ENCODE peak calls at places on chromosomes 11 and 22, in seven cellular contexts. F is GM12865, S is body of pancreas, K is pancreas, U is MCF 10A, H is retinal pigment epithelial cell, D is tibial artery. A is an unnamed sample.

GRCh38 chr11:90512846-90513245 is 290.0 kb upstream of the CHORDC1 start:
- DNase-seq in F (peak), S (no peak), K (no peak), U (no peak), H (no peak), D (no peak), A (no peak)

GRCh38 chr11:95453616-95454118 is 222.7 kb upstream of the SESN3 start:
- DNase-seq in F (no peak), S (peak), K (peak), U (peak), H (peak), D (no peak), A (no peak)

GRCh38 chr11:19079643-19080440 is 19.3 kb upstream of the MRGPRX2 start:
- DNase-seq in F (no peak), S (peak), K (no peak), U (peak), H (no peak), D (no peak), A (no peak)

GRCh38 chr11:19769820-19770219 is 57.2 kb downstream of the NAV2 start:
- DNase-seq in F (peak), S (no peak), K (no peak), U (peak), H (no peak), D (no peak), A (no peak)

GRCh38 chr11:130070829-130071205 is 1.1 kb downstream of the APLP2 start:
- DNase-seq in F (no peak), S (peak), K (no peak), U (peak), H (no peak), D (no peak), A (no peak)

GRCh38 chr22:27585141-27585540 is 216.4 kb downstream of the MN1 start:
- DNase-seq in F (no peak), S (no peak), K (no peak), U (no peak), H (no peak), D (no peak), A (no peak)

GRCh38 chr11:72844356-72844755 is 30.1 kb downstream of the ATG16L2 start:
- DNase-seq in F (peak), S (no peak), K (no peak), U (no peak), H (no peak), D (no peak), A (no peak)

GRCh38 chr22:43272301-43272700 is 70.9 kb downstream of the SCUBE1 start:
- DNase-seq in F (no peak), S (no peak), K (no peak), U (no peak), H (no peak), D (no peak), A (no peak)

GRCh38 chr11:111612211-111612610 is 10.0 kb downstream of the SIK2 start:
- DNase-seq in F (no peak), S (no peak), K (no peak), U (no peak), H (no peak), D (no peak), A (no peak)

GRCh38 chr11:45646275-45646970 is 19.0 kb downstream of the CHST1 start:
- DNase-seq in F (peak), S (no peak), K (no peak), U (peak), H (no peak), D (no peak), A (no peak)

GRCh38 chr11:36273110-36273509 is 16.1 kb downstream of the COMMD9 start:
- DNase-seq in F (no peak), S (no peak), K (no peak), U (no peak), H (no peak), D (no peak), A (no peak)

GRCh38 chr11:13277719-13278619 is at the start of gene BMAL1:
- DNase-seq in F (peak), S (peak), K (peak), U (peak), H (no peak), D (peak), A (peak)

GRCh38 chr11:28756977-28757376 is 648.8 kb downstream of the METTL15 start:
- DNase-seq in F (no peak), S (no peak), K (no peak), U (peak), H (peak), D (no peak), A (no peak)

GRCh38 chr11:118319031-118319814 is 14.7 kb downstream of the CD3E start:
- DNase-seq in F (no peak), S (no peak), K (no peak), U (no peak), H (no peak), D (no peak), A (no peak)

GRCh38 chr22:30890689-30891442 is 77.7 kb downstream of the MORC2 start:
- DNase-seq in F (peak), S (peak), K (peak), U (peak), H (no peak), D (peak), A (peak)

GRCh38 chr11:6531267-6531752 is 34.2 kb downstream of the DNHD1 start:
- DNase-seq in F (peak), S (no peak), K (no peak), U (peak), H (no peak), D (no peak), A (peak)

GRCh38 chr11:112025682-112026081 is 474 bp downstream of the DLAT start:
- DNase-seq in F (no peak), S (no peak), K (no peak), U (no peak), H (no peak), D (no peak), A (peak)

GRCh38 chr11:65394125-65394536 is 7.7 kb downstream of the FRMD8 start:
- DNase-seq in F (no peak), S (no peak), K (peak), U (no peak), H (no peak), D (no peak), A (no peak)

GRCh38 chr11:129416080-129416820 is 40.6 kb downstream of the BARX2 start:
- DNase-seq in F (no peak), S (no peak), K (no peak), U (no peak), H (no peak), D (no peak), A (no peak)

DNA sequence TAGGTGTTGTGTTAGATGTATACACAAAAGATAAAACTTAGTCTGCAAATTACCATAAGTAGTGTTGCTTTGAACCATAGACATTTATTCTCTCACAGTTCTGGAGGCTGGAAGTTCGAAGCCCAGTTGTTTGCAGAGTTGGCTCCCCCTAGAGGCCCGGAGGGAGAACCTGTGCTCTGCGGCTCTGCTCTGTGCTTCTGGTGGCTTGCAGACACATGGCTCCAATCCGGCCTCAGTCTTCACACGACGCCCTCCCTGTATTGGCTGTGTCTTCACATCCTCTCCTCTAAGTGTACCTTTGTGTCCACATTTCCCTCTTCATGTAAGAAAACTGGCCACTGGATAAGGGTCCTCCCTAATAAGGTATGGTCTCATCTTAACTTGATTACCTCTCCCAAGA is 128.4 kb downstream of the OPCML start:
- DNase-seq in F (peak), S (no peak), K (no peak), U (no peak), H (no peak), D (no peak), A (no peak)
- TF ChIP-seq CTCF in F (peak), S (no peak), K (no peak), U (no peak), H (no peak), D (no peak), A (no peak)

DNA sequence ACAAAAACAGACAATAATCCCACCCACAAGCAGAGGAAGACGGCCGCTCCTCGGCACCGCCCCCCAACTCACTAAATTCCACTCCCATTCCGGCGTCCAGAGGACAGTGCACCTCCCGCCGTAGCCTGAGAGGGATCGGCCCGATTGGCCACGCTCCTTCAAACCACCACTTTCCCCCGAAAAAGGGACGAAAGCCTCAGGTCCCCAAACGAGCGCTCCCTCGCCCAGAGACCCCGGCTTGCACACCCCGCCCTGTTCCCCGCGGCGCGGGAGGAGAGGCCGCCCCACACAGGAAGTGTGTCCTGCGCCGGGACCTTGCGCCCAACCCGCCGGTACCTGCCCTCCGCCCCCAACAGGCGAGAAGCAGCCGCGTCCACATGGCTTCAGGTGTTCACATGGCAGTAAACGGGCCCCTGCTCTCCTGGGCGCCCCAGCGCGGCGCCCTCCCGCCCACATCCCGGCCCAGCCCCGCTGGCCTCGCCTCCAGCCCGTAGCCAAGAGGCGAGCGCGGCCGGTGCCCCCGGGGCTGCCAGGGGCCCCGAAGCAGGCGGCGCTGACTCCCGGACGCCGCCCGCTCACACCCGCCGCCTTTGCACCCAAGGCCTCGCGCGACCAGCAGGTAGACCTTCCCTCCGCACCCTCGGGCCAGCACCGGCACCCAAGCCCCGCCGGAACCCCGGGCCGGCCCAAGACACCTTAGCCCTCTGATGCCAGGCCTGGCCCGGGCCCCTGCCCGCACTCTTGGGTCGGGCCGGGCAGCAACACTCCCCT is 861 bp downstream of the TCF20 start:
- DNase-seq in F (peak), S (peak), K (peak), U (peak), H (no peak), D (peak), A (peak)
- TF ChIP-seq CTCF in F (peak), S (peak), K (no peak), U (peak), H (no peak), D (no peak), A (peak)

DNA sequence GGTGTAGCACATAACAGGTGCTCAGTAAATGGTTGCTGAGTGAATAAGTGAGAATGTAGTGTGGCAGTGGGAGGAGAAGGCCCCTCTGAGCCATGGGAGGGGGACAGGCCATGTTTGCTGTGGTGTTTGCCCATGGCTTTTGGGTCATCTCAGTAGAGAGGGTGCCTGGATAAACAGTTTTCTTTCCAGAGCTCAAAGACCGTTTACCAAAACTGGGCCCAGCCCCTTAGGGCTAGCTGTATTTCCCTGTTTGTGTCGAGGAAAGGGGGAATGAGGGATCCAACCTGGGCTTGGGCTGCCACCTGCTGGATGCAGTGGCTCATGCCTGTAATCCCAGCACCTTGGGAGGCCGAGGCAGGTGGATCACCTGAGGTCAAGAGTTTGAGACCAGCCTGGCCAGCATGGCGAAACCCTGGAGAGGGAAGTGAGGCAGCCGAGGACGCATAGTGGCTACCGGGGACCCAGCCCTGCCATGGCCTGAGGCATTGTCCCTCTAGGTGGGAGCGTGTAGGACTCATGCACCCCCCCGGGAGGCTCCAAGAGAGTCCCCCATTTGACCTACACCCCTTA is 8.7 kb upstream of the LTO1 start:
- DNase-seq in F (no peak), S (no peak), K (no peak), U (peak), H (no peak), D (no peak), A (no peak)
- TF ChIP-seq CTCF in F (peak), S (peak), K (peak), U (peak), H (peak), D (no peak), A (no peak)

GRCh38 chr22:38230108-38230825 is 28.5 kb downstream of the MAFF start:
- DNase-seq in F (no peak), S (peak), K (no peak), U (peak), H (no peak), D (no peak), A (peak)
- TF ChIP-seq CTCF in F (peak), S (peak), K (no peak), U (peak), H (peak), D (peak), A (peak)

DNA sequence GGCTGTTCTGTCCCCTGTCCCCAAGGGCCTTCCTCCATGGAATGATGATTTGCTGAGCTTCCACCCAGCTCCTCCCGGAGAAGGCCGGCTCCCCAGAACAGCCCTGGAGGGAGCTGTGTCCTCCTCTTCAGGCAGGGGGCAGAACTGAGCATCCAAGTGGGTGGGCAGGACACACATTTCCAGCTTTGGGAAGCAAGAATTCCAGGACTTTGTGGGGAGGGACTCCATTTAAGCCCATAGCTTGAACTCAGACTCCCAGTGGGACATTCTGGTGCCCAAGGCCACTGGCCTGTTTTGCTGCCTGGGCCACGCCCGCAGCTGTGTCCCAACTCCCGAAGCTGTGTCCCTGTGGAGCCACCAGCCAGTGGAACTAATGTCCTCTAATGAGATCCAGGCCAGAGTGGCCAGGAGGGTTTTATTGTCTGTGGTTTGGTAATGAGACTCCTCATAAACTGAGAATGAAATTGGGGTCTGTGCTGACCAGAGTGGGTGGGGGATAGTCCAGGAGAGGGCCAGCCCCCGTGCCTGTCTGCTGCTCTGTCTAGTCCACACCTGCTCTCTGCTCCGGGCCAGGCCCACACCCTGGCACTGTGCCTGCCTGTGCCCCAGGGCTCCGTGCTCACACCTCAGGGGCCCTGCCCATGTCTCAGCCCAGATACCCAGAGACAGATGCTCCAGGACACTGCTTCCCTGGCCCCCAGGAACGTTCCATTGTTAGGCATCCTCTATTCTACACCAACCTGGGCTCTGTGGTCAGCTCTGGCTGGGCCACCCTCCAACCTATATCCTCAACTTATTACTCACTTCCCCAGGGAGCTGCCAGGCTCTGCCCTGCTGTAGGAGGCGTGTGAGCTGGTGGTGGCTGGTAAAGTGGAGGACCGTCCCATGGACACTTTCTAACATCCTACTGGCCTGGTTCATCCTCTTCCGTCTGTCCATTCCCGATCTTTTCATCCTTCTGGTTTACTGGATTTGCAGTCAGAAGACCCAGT is 7.6 kb downstream of the NECTIN1 start:
- DNase-seq in F (no peak), S (peak), K (no peak), U (peak), H (no peak), D (no peak), A (no peak)
- TF ChIP-seq CTCF in F (peak), S (peak), K (peak), U (peak), H (peak), D (peak), A (peak)

DNA sequence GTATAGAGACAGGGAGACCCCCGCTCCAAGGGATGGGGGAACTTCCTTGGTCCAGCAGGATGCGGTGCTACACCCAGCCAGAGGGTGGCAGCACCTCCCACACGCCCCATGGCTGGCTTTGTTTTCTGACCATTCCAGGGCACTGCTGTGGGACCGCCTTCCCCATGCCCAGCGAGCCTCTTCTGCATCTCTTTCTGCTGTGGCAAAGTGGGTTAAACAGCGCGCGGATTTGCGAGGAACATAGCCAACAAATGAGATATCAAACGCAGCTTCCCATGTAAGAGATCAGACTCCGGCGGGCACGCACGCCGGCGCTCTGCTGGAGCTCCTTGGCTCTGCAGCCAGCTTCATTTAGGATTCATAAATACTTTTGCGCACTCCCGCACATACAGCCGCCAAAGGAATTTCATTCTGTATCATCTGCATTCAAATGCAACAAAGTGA is 485.8 kb upstream of the CADM1 start:
- DNase-seq in F (peak), S (no peak), K (no peak), U (no peak), H (no peak), D (no peak), A (peak)
- TF ChIP-seq CTCF in F (peak), S (peak), K (peak), U (no peak), H (peak), D (no peak), A (peak)

GRCh38 chr11:74639533-74639932 is 47.2 kb downstream of the POLD3 start:
- DNase-seq in F (no peak), S (peak), K (no peak), U (no peak), H (no peak), D (no peak), A (no peak)

GRCh38 chr11:74633406-74634393 is 41.3 kb downstream of the POLD3 start:
- DNase-seq in F (no peak), S (no peak), K (no peak), U (no peak), H (no peak), D (no peak), A (no peak)

GRCh38 chr11:74630043-74630442 is 37.7 kb downstream of the POLD3 start:
- DNase-seq in F (no peak), S (no peak), K (no peak), U (no peak), H (no peak), D (no peak), A (peak)

GRCh38 chr11:74636633-74637184 is 44.3 kb downstream of the POLD3 start:
- DNase-seq in F (no peak), S (no peak), K (no peak), U (peak), H (peak), D (no peak), A (no peak)

GRCh38 chr11:74634537-74634936 is 42.2 kb downstream of the POLD3 start:
- DNase-seq in F (no peak), S (peak), K (no peak), U (peak), H (peak), D (no peak), A (no peak)
- TF ChIP-seq CTCF in F (no peak), S (peak), K (peak), U (peak), H (peak), D (peak), A (no peak)